ENCODE peak calls at places on chromosome 7, in eight cellular contexts. N, R, J, H, M, C, B and A are unnamed samples.

GRCh38 chr7:143512488-143513340 is 35.0 kb downstream of the TAS2R41 start:
- DNase-seq in B (no peak), J (no peak), H (no peak), C (no peak), N (peak), R (no peak), M (peak), A (no peak)

GRCh38 chr7:14389052-14389988 is 399.9 kb upstream of the ETV1 start:
- DNase-seq in M (no peak), J (no peak), N (no peak), B (no peak), H (no peak), R (no peak), C (no peak), A (no peak)

GRCh38 chr7:33986951-33987948 is 81.9 kb downstream of the BMPER start:
- DNase-seq in N (peak), R (no peak), C (no peak), J (no peak), H (peak), B (peak), M (peak), A (no peak)

GRCh38 chr7:97187067-97187466 is 69.6 kb downstream of the SDHAF3 start:
- DNase-seq in N (peak), C (no peak), H (peak), B (peak), R (no peak), M (peak), J (no peak), A (no peak)

GRCh38 chr7:112207765-112208164 is 1.3 kb downstream of the ZNF277 start:
- DNase-seq in M (no peak), N (no peak), R (no peak), H (no peak), J (no peak), B (no peak), C (no peak), A (no peak)

GRCh38 chr7:140541513-140542192 is 62.3 kb upstream of the MKRN1 start:
- DNase-seq in R (peak), C (peak), H (peak), B (peak), N (peak), M (peak), J (no peak), A (peak)

GRCh38 chr7:66537876-66538275 is 90.8 kb upstream of the KCTD7 start:
- DNase-seq in C (no peak), M (no peak), H (no peak), R (no peak), J (no peak), N (no peak), B (no peak), A (no peak)

GRCh38 chr7:35694161-35694783 is 663 bp downstream of the HERPUD2 start:
- DNase-seq in B (no peak), N (peak), C (no peak), M (peak), H (no peak), J (no peak), R (no peak), A (peak)

GRCh38 chr7:141157138-141157765 is 83.4 kb downstream of the TMEM178B start:
- DNase-seq in N (no peak), M (no peak), C (no peak), J (peak), B (no peak), R (no peak), H (no peak), A (no peak)

GRCh38 chr7:152120210-152120609 is 94.7 kb downstream of the GALNT11 start:
- DNase-seq in B (no peak), M (no peak), N (no peak), R (no peak), J (peak), C (no peak), H (peak), A (no peak)

GRCh38 chr7:134826105-134826504 is 46.7 kb downstream of the CALD1 start:
- DNase-seq in H (peak), N (no peak), M (peak), B (no peak), J (no peak), C (no peak), R (no peak), A (no peak)

GRCh38 chr7:129990403-129991192 is 37.8 kb upstream of the UBE2H start:
- DNase-seq in R (no peak), N (no peak), B (no peak), J (no peak), C (no peak), M (no peak), H (no peak), A (peak)

GRCh38 chr7:156450473-156450872 is 190.1 kb upstream of the RNF32 start:
- DNase-seq in J (no peak), R (no peak), M (no peak), H (no peak), B (no peak), C (no peak), N (no peak), A (no peak)

GRCh38 chr7:94848531-94848930 is 58.9 kb upstream of the PPP1R9A start:
- DNase-seq in N (peak), R (no peak), J (no peak), C (no peak), H (no peak), B (no peak), M (no peak), A (no peak)

GRCh38 chr7:19964198-19964597 is 190.8 kb upstream of the TMEM196 start:
- DNase-seq in H (peak), N (no peak), M (peak), C (no peak), B (peak), J (no peak), R (no peak), A (no peak)

GRCh38 chr7:40297741-40298311 is 163.0 kb downstream of the SUGCT start:
- DNase-seq in B (no peak), C (no peak), N (peak), J (no peak), M (peak), H (peak), R (no peak), A (no peak)

GRCh38 chr7:37982423-37982822 is 62.0 kb downstream of the EPDR1 start:
- DNase-seq in H (no peak), R (no peak), M (no peak), C (no peak), J (no peak), B (no peak), N (no peak), A (no peak)

GRCh38 chr7:131606346-131607290 is 50.2 kb upstream of the PODXL start:
- DNase-seq in M (no peak), B (no peak), N (peak), J (no peak), H (no peak), C (no peak), R (no peak), A (no peak)

GRCh38 chr7:43249808-43250145 is 137.3 kb downstream of the HECW1 start:
- DNase-seq in R (no peak), C (no peak), H (no peak), J (peak), M (no peak), B (no peak), N (no peak), A (no peak)

GRCh38 chr7:18552943-18553584 is 57.5 kb downstream of the HDAC9 start:
- DNase-seq in C (no peak), B (no peak), R (no peak), M (no peak), J (no peak), N (no peak), H (no peak), A (no peak)

GRCh38 chr7:18829518-18830252 is 287.8 kb downstream of the TWIST1 start:
- DNase-seq in H (peak), M (peak), R (no peak), N (peak), J (no peak), B (peak), C (no peak), A (no peak)

GRCh38 chr7:150923191-150923590 is 54.9 kb downstream of the KCNH2 start:
- DNase-seq in H (no peak), N (no peak), C (no peak), J (no peak), B (no peak), M (no peak), R (no peak), A (no peak)

GRCh38 chr7:45665172-45665571 is 91.0 kb downstream of the ADCY1 start:
- DNase-seq in R (peak), N (no peak), B (no peak), H (no peak), M (no peak), C (no peak), J (peak), A (no peak)

GRCh38 chr7:45663965-45664623 is 89.9 kb downstream of the ADCY1 start:
- DNase-seq in H (no peak), R (no peak), J (no peak), M (no peak), C (no peak), B (no peak), N (no peak), A (no peak)

GRCh38 chr7:45662540-45663166 is 88.5 kb downstream of the ADCY1 start:
- DNase-seq in C (no peak), R (no peak), M (no peak), J (peak), N (no peak), B (no peak), H (no peak), A (no peak)

GRCh38 chr7:45662018-45662417 is 87.8 kb downstream of the ADCY1 start:
- DNase-seq in C (no peak), B (no peak), R (no peak), N (no peak), H (no peak), J (peak), M (no peak), A (no peak)

DNA sequence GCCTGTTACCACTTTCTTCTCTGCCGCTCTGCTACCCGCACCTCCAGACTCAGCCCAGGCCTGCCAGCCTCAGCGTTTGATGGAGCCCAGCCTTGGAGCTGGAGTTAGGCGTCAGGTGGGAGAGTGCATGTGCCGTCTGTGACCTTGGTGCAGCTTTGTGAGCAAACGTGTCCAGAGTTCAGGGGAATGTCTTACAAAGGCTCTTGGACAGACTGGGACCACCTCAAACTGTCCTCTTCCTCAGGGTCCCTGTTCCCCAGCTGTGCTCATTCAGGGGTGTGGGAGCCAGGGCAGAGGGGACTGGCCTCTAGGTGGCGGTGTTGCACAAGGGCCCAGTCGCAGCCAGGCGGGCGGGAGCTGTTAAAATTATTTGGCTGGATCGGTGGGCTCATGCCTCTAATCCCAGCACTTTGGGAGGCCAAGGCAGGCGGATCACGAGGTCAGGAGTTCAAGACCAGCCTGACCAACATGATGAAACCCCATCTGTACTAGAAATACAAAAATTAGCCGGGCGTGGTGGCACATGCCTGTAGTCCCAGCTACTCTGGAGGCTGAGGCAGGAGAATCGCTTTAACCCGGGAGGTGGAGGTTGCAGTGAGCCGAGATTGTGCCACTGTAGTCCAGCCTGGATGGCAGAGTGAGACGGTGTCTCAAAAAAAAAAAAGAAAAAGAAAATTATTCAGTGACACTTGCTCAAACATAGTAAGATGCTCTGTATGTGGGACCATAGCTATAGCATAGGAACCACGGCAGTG is 89.2 kb downstream of the ADCY1 start:
- DNase-seq in B (no peak), R (peak), N (peak), C (no peak), H (peak), J (no peak), M (peak), A (peak)
- TF ChIP-seq CTCF in B (peak), R (peak), N (peak), C (peak), H (peak), J (no peak), M (peak), A (peak)

GRCh38 chr7:2939193-2939885 is 95.2 kb upstream of the GNA12 start:
- DNase-seq in C (no peak), J (no peak), R (no peak), B (no peak), N (no peak), M (no peak), H (no peak), A (no peak)

GRCh38 chr7:2943851-2944601 is 99.6 kb downstream of the CARD11 start:
- DNase-seq in R (no peak), C (no peak), M (no peak), N (no peak), B (no peak), H (no peak), J (no peak), A (no peak)

GRCh38 chr7:2940466-2940865 is 96.4 kb upstream of the GNA12 start:
- DNase-seq in J (no peak), H (no peak), B (no peak), M (no peak), C (no peak), N (no peak), R (no peak), A (no peak)

GRCh38 chr7:2938514-2939192 is 94.5 kb upstream of the GNA12 start:
- DNase-seq in C (no peak), N (no peak), B (no peak), H (no peak), J (no peak), M (no peak), R (no peak), A (no peak)

GRCh38 chr7:2941201-2941859 is 97.2 kb upstream of the GNA12 start:
- DNase-seq in B (no peak), N (no peak), J (no peak), H (no peak), C (no peak), M (no peak), R (no peak), A (no peak)
- TF ChIP-seq CTCF in B (no peak), N (no peak), J (no peak), H (no peak), C (no peak), M (no peak), R (no peak), A (no peak)

GRCh38 chr7:158395780-158396214 is 191.8 kb downstream of the PTPRN2 start:
- DNase-seq in R (no peak), C (no peak), M (no peak), N (peak), H (no peak), B (no peak), J (no peak), A (no peak)
- TF ChIP-seq CTCF in R (no peak), C (no peak), M (no peak), N (no peak), H (no peak), B (no peak), J (no peak), A (no peak)

GRCh38 chr7:93601363-93601762 is 26.8 kb upstream of the CALCR start:
- DNase-seq in M (no peak), N (peak), R (no peak), C (no peak), J (no peak), B (no peak), H (no peak), A (no peak)
- TF ChIP-seq CTCF in M (no peak), N (no peak), R (no peak), C (no peak), J (no peak), B (no peak), H (no peak), A (no peak)

DNA sequence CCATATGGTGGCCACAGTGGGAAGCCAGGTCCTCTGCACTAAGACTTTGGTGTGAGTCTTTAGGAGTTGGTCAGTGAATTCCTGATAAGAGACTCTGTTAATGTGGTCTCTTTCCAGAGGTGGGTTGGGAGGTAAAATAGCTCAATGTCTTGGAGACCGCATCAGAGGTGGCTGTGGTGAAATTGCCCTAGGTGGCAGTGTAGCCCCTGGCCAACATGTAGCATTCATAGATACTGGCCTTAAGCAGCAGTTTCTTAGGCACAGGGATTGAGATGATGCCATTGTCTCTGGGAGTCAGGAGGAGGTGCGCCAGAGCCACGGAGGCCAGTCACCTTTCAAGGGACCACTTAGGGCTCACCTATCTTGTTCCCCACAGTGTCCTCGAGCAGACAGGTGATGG is 202.8 kb downstream of the CREB5 start:
- DNase-seq in N (no peak), M (no peak), J (no peak), H (no peak), C (no peak), B (no peak), R (no peak), A (no peak)
- TF ChIP-seq CTCF in N (no peak), M (peak), J (no peak), H (peak), C (peak), B (no peak), R (peak), A (peak)

GRCh38 chr7:784971-785370 is 47.3 kb upstream of the SUN1 start:
- DNase-seq in M (no peak), R (peak), H (no peak), N (no peak), C (no peak), J (no peak), B (no peak), A (no peak)

GRCh38 chr7:786472-787255 is 45.6 kb upstream of the SUN1 start:
- DNase-seq in H (peak), R (peak), J (no peak), C (peak), M (peak), B (peak), N (peak), A (peak)

GRCh38 chr7:787332-788240 is 44.7 kb upstream of the SUN1 start:
- DNase-seq in N (no peak), C (no peak), R (peak), M (no peak), B (no peak), J (no peak), H (no peak), A (no peak)

GRCh38 chr7:783556-784490 is 48.5 kb upstream of the SUN1 start:
- DNase-seq in N (no peak), M (no peak), C (no peak), J (no peak), R (peak), H (no peak), B (no peak), A (no peak)

DNA sequence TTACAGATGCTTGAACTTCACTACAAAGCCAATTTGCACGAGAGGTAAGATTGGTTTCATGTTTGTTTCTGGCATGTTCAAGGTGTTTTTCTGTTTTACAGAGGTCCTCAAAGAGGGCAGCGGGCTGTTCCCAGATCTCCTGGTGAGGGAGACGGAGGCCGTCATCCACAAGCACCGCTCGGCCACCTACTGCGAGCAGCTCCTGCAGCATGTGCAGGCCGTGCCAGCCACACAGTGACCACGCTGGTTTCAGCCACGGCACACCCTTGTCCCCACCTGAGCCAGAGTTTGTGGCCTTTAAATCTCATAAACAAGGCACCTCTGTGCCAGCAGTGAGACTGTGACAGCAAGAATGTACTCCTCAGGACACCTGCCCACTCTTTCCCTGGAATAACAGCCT is 46.9 kb upstream of the SUN1 start:
- DNase-seq in R (peak), H (no peak), C (no peak), M (no peak), J (no peak), B (no peak), N (no peak), A (no peak)
- TF ChIP-seq CTCF in R (no peak), H (no peak), C (no peak), M (no peak), J (no peak), B (no peak), N (no peak), A (no peak)

GRCh38 chr7:88789480-88790064 is 6.0 kb downstream of the TEX47 start:
- DNase-seq in B (no peak), J (no peak), C (no peak), R (no peak), H (peak), N (peak), M (peak), A (no peak)
- TF ChIP-seq CTCF in B (peak), J (peak), C (peak), R (peak), H (peak), N (peak), M (peak), A (peak)

DNA sequence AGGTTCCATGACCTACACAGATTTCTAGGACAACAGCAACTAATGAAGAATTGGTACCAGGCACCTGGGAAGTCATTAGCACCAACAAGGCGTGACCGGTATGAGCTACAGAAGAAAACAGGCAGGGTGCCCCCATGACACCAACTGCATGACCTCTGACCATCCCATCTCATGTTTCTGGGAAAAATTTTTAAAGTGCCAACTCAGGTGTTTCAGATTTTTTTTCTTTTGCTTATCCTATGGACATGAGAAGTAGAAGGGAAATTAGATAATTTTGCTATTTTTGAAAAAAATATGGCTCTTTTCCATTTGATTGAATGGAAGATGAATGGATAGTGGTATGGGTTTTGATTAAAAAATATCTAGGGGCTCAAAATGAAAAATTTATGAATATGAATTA is 154.8 kb downstream of the NRCAM start:
- DNase-seq in B (no peak), H (no peak), M (no peak), C (no peak), R (no peak), J (no peak), N (no peak), A (no peak)
- TF ChIP-seq CTCF in B (no peak), H (no peak), M (no peak), C (no peak), R (no peak), J (no peak), N (no peak), A (no peak)